ENCODE peak calls at places on chromosomes 11 and 22, in seven cellular contexts. P, O, S, W, U, D and H are unnamed samples.

GRCh38 chr22:47612136-47612910 is 849.9 kb downstream of the TBC1D22A start:
- DNase-seq in O (no peak), D (no peak), U (no peak), W (no peak), P (no peak), S (no peak), H (no peak)

GRCh38 chr11:78291754-78292108 is 103.0 kb downstream of the USP35 start:
- DNase-seq in O (no peak), W (no peak), S (no peak), U (no peak), D (no peak), P (no peak), H (no peak)

GRCh38 chr11:96290631-96291030 is 52.4 kb downstream of the MAML2 start:
- DNase-seq in D (no peak), S (no peak), O (no peak), W (no peak), U (no peak), P (no peak), H (no peak)

GRCh38 chr11:75499423-75500305 is 26.1 kb downstream of the GDPD5 start:
- DNase-seq in O (peak), W (peak), S (no peak), U (peak), P (peak), D (no peak), H (no peak)

GRCh38 chr11:77672276-77672675 is 34.7 kb upstream of the CLNS1A start:
- DNase-seq in U (no peak), W (peak), O (peak), P (no peak), S (no peak), D (no peak), H (no peak)

GRCh38 chr22:38788016-38788415 is 5.9 kb downstream of the DNAL4 start:
- DNase-seq in D (no peak), W (no peak), U (no peak), O (peak), S (no peak), P (no peak), H (no peak)

GRCh38 chr22:30295576-30295975 is 6.3 kb upstream of the CASTOR1 start:
- DNase-seq in O (no peak), W (no peak), U (no peak), D (no peak), S (no peak), P (no peak), H (no peak)

GRCh38 chr11:38461751-38462150 is 1863.7 kb upstream of the RAG2 start:
- DNase-seq in P (no peak), O (no peak), D (no peak), U (no peak), S (no peak), W (no peak), H (no peak)

GRCh38 chr11:36186340-36186739 is 102.9 kb downstream of the COMMD9 start:
- DNase-seq in P (no peak), U (no peak), W (peak), S (no peak), D (no peak), O (peak), H (peak)

GRCh38 chr11:127791844-127792243 is 791.3 kb upstream of the KIRREL3 start:
- DNase-seq in O (no peak), S (no peak), W (no peak), D (no peak), P (no peak), U (no peak), H (no peak)

GRCh38 chr11:92227954-92228935 is 3.6 kb downstream of the FAT3 start:
- DNase-seq in D (no peak), O (no peak), P (peak), W (no peak), S (no peak), U (no peak), H (no peak)

GRCh38 chr11:2298795-2299747 is 2.6 kb downstream of the C11orf21 start:
- DNase-seq in O (no peak), P (no peak), S (peak), D (peak), U (peak), W (no peak), H (no peak)

GRCh38 chr22:46070722-46071450 is 79.4 kb upstream of the PPARA start:
- DNase-seq in U (no peak), W (no peak), O (no peak), P (peak), D (no peak), S (peak), H (no peak)

GRCh38 chr22:50342651-50343540 is at the start of gene PPP6R2:
- DNase-seq in O (peak), W (no peak), P (peak), D (no peak), U (peak), S (peak), H (no peak)

GRCh38 chr11:2194877-2195755 is 23.5 kb upstream of the TH start:
- DNase-seq in P (no peak), O (peak), S (peak), D (no peak), W (no peak), U (no peak), H (no peak)

GRCh38 chr11:57499413-57499982 is 16.0 kb downstream of the SLC43A1 start:
- DNase-seq in U (peak), S (peak), P (peak), W (peak), D (peak), O (peak), H (no peak)

GRCh38 chr11:109745996-109746625 is 324.1 kb downstream of the C11orf87 start:
- DNase-seq in O (no peak), S (no peak), P (no peak), W (no peak), U (no peak), D (no peak), H (no peak)

GRCh38 chr11:16030664-16031063 is 325.7 kb downstream of the SOX6 start:
- DNase-seq in U (no peak), W (no peak), D (no peak), P (no peak), O (no peak), S (no peak), H (no peak)

GRCh38 chr11:128701086-128701485 is 7.2 kb downstream of the FLI1 start:
- DNase-seq in W (no peak), P (no peak), D (no peak), S (no peak), O (no peak), U (no peak), H (no peak)

DNA sequence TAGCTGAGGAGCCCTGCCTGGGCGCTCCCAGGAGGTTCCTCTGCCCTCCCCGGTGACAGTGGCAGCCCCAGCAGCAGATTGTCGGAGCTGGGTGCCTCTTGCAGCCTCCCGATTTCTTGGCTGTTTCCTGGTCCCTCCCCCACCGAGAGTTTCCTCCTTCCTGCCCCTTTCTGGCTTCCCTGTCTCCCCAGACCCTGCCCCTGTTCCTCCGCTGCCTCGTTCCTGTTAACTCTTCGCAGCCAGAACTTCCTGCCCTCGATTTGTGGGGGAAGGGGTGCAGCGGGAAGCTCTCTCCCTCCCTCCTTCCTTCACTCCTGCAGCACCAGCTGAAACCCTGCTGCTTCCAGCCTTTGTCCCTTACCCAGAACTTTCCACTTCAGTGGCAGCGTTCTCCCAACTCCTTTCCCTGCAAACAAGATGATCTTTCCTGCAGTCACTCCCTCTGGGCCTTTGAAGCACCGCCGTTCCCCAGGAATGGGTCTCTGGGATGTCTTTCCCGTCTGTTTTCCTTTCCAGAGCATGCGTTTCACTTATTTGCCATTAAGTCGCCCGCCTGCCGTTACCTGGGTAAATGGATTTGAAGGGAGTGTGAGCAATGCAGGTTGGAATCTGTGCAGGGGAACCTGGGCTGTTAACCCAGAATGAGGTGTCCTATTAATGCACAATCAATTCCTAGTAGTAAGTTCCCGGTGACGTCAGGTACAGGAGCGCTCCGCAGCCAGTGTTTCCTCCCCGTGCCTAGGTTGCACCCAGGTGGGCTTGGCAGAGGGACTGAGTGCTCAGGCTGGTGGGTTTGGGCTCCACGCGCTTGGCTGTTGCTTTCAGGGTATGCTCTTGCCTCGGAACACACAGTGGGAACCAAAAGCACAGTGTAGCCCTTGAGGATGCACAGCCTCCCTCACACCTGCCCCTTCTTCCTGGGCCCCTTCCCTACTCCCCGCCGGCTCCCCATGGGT is 4.3 kb downstream of the GRK2 start:
- DNase-seq in U (no peak), S (no peak), W (no peak), O (no peak), P (peak), D (no peak), H (no peak)
- H3K27ac ChIP-seq in U (no peak), S (no peak), W (peak), O (no peak), P (peak), D (peak), H (peak)

GRCh38 chr11:124897681-124898680 is at the start of gene ROBO4:
- DNase-seq in U (peak), S (no peak), D (no peak), O (peak), P (peak), W (peak), H (peak)

GRCh38 chr11:124896071-124896750 is 1.5 kb downstream of the ROBO4 start:
- DNase-seq in U (no peak), P (no peak), D (no peak), O (no peak), W (no peak), S (no peak), H (no peak)

GRCh38 chr11:124898711-124899110 is 1.0 kb upstream of the ROBO4 start:
- DNase-seq in S (no peak), D (no peak), U (no peak), P (no peak), W (peak), O (no peak), H (no peak)

GRCh38 chr11:124895471-124895971 is 2.1 kb downstream of the ROBO4 start:
- DNase-seq in P (no peak), D (no peak), O (no peak), S (no peak), W (no peak), U (no peak), H (no peak)

DNA sequence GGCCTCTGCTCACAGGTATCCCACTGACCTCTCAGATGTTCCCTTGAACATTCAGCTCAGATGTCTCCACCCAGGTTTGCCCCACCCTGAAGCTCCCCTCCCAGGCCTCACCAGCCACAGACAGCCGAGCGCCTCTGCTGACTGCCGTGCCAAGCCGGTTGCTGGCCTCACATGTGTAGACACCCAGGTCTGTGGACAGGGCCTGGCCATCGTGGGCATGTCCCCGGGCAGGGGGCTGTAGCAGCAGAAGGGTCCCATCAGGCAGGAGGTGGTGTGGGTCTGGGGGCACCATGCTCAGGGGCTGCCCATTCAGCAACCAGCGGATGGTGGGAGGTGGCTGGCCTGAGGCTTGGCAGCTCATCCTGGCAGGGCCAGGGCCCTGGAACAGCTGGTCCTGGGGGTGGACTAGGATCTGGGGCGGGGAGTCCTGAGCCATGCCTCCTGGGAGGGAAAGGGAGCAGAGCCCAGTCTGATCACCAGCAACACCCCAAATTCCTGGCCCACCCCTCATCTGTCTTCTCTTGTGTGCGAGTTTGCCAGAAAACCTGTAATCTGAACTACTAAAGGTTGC is 759 bp downstream of the ROBO4 start:
- DNase-seq in U (no peak), W (no peak), S (no peak), D (no peak), P (no peak), O (no peak), H (no peak)
- H3K27ac ChIP-seq in U (no peak), W (peak), S (no peak), D (peak), P (peak), O (no peak), H (no peak)

DNA sequence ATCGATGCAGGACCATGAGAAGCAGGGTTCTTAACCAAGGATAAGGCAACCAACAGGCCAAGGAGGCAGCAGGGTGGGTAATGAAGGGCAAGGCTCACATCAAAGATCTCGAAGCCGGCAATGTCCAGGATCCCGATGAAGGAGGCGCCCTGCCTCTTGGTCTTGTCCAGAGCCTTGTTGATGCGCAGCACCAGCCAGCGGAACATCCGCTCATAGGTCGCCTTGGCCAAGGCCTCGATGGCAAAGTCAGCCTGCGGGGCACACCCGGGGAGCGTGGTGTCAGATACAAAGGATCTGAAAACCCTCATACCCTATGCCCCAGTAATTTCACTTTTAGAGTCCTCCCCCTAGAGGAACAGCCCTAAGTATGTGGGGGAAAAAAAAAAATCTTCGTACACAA is 63.5 kb downstream of the APOL1 start:
- DNase-seq in S (no peak), W (no peak), P (no peak), U (no peak), D (no peak), O (no peak), H (no peak)
- H3K27ac ChIP-seq in S (no peak), W (no peak), P (peak), U (no peak), D (peak), O (no peak), H (no peak)

GRCh38 chr11:18312012-18312411 is 9.9 kb downstream of the HPS5 start:
- DNase-seq in O (peak), U (no peak), S (no peak), D (no peak), W (no peak), P (no peak), H (no peak)
- H3K27ac ChIP-seq in O (peak), U (peak), S (peak), D (peak), W (no peak), P (peak), H (peak)

DNA sequence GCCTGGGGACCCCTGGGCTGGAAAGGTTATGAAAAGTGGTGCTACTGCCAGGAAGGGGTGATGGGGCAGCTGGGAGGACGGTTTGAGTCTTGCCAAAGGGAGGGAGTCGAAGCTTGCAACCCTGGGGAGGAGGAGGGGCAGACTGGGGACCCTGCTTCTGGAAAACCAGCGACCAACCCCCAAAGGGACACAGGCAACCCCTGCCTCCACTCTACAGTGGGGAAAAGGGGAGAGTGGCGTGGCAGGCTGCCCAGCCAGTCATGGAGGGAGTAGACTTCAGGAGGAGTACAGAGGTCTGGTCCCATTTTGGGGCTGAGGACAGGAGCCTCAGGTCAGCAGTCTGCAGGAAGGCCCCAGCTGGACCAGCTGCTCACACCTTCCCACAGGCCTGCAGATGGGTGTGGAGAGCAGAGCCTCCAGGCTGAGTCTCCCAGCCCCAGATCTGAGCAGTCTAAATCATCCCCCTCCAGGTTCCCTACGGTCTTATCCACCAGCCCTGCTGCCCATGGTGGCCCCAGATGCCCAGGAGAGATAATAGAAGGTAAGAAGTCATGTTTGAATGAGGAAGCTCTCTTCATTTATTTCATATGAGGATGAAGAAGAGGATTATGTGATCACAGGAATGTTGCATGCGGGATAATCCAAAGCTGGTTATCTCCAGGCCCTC is 3.3 kb downstream of the DDT start:
- DNase-seq in U (no peak), O (no peak), D (peak), P (no peak), W (no peak), S (no peak), H (no peak)
- H3K27ac ChIP-seq in U (no peak), O (no peak), D (no peak), P (no peak), W (no peak), S (peak), H (no peak)